ENCODE peak calls at places on chromosomes 12 and 14, in five cellular contexts. One of them, this sample, is unnamed.
A peak's percentile ranks its signal among the peaks of the same experiment; 100 is the strongest.

GRCh38 chr12:93060666-93061413 is 131.7 kb upstream of the EEA1 start:
- DNase-seq in adipocyte: peak; percentile 72
- DNase-seq in mesendoderm: peak; percentile 91
- DNase-seq in NT2/D1: no peak
- DNase-seq in IMR-90: peak; percentile 57
- DNase-seq in this sample: no peak

GRCh38 chr12:9064815-9065606 is 50.7 kb downstream of the A2M start:
- DNase-seq in NT2/D1: peak; percentile 90
- DNase-seq in IMR-90: no peak
- DNase-seq in mesendoderm: peak; percentile 91
- DNase-seq in adipocyte: peak; percentile 45
- DNase-seq in this sample: peak; percentile 33

GRCh38 chr12:116135209-116135930 is 142.1 kb downstream of the MED13L start:
- DNase-seq in NT2/D1: no peak
- DNase-seq in adipocyte: peak; percentile 59
- DNase-seq in mesendoderm: no peak
- DNase-seq in IMR-90: peak; percentile 83
- DNase-seq in this sample: peak; percentile 38

GRCh38 chr12:101919447-101919846 is 42.1 kb downstream of the DRAM1 start:
- DNase-seq in mesendoderm: no peak
- DNase-seq in NT2/D1: no peak
- DNase-seq in IMR-90: peak; percentile 51
- DNase-seq in adipocyte: no peak
- DNase-seq in this sample: no peak

GRCh38 chr14:58663494-58664111 is 25.8 kb downstream of the DACT1 start:
- DNase-seq in adipocyte: peak; percentile 65
- DNase-seq in NT2/D1: peak; percentile 65
- DNase-seq in mesendoderm: peak; percentile 98
- DNase-seq in IMR-90: peak; percentile 90
- DNase-seq in this sample: no peak

GRCh38 chr12:56020437-56021189 is at the start of gene IKZF4:
- DNase-seq in NT2/D1: no peak
- DNase-seq in adipocyte: peak; percentile 32
- DNase-seq in IMR-90: peak; percentile 48
- DNase-seq in mesendoderm: peak; percentile 89
- DNase-seq in this sample: no peak

GRCh38 chr12:115204957-115205754 is 521.2 kb upstream of the TBX3 start:
- DNase-seq in NT2/D1: no peak
- DNase-seq in IMR-90: peak; percentile 68
- DNase-seq in mesendoderm: peak; percentile 40
- DNase-seq in adipocyte: peak; percentile 22
- DNase-seq in this sample: no peak

GRCh38 chr14:100901391-100902183 is 1.9 kb downstream of the RTL1 start:
- DNase-seq in adipocyte: no peak
- DNase-seq in mesendoderm: no peak
- DNase-seq in NT2/D1: no peak
- DNase-seq in IMR-90: no peak
- DNase-seq in this sample: no peak

GRCh38 chr12:108701779-108702435 is 29.4 kb downstream of the CORO1C start:
- DNase-seq in mesendoderm: peak; percentile 82
- DNase-seq in IMR-90: peak; percentile 63
- DNase-seq in NT2/D1: no peak
- DNase-seq in adipocyte: no peak
- DNase-seq in this sample: no peak

GRCh38 chr12:68587448-68587873 is 23.2 kb upstream of the RAP1B start:
- DNase-seq in adipocyte: no peak
- DNase-seq in NT2/D1: no peak
- DNase-seq in mesendoderm: no peak
- DNase-seq in IMR-90: no peak
- DNase-seq in this sample: no peak

GRCh38 chr12:66627270-66627987 is 51.4 kb downstream of the GRIP1 start:
- DNase-seq in adipocyte: peak; percentile 3
- DNase-seq in NT2/D1: no peak
- DNase-seq in mesendoderm: no peak
- DNase-seq in IMR-90: no peak
- DNase-seq in this sample: no peak

GRCh38 chr12:121284551-121285390 is 11.7 kb downstream of the CAMKK2 start:
- DNase-seq in IMR-90: peak; percentile 19
- DNase-seq in NT2/D1: no peak
- DNase-seq in adipocyte: no peak
- DNase-seq in mesendoderm: no peak
- DNase-seq in this sample: no peak

GRCh38 chr12:113548467-113548866 is 76.8 kb upstream of the LHX5 start:
- DNase-seq in mesendoderm: no peak
- DNase-seq in NT2/D1: no peak
- DNase-seq in adipocyte: no peak
- DNase-seq in IMR-90: no peak
- DNase-seq in this sample: no peak

GRCh38 chr12:6038160-6038559 is 86.3 kb downstream of the VWF start:
- DNase-seq in mesendoderm: peak; percentile 94
- DNase-seq in NT2/D1: peak; percentile 100
- DNase-seq in IMR-90: peak; percentile 76
- DNase-seq in adipocyte: peak; percentile 56
- DNase-seq in this sample: peak; percentile 41

GRCh38 chr12:92784795-92785562 is 82.2 kb downstream of the PLEKHG7 start:
- DNase-seq in mesendoderm: peak; percentile 89
- DNase-seq in NT2/D1: peak; percentile 52
- DNase-seq in IMR-90: peak; percentile 79
- DNase-seq in adipocyte: peak; percentile 73
- DNase-seq in this sample: peak; percentile 52

GRCh38 chr14:26598081-26598671 is 343 bp upstream of the NOVA1 start:
- DNase-seq in NT2/D1: peak; percentile 82
- DNase-seq in IMR-90: peak; percentile 82
- DNase-seq in mesendoderm: peak; percentile 97
- DNase-seq in adipocyte: peak; percentile 93
- DNase-seq in this sample: no peak

GRCh38 chr12:110115675-110116074 is 8.5 kb upstream of the IFT81 start:
- DNase-seq in mesendoderm: no peak
- DNase-seq in NT2/D1: no peak
- DNase-seq in adipocyte: no peak
- DNase-seq in IMR-90: no peak
- DNase-seq in this sample: no peak

GRCh38 chr12:28872654-28873268 is 276.3 kb upstream of the FAR2 start:
- DNase-seq in IMR-90: peak; percentile 67
- DNase-seq in mesendoderm: peak; percentile 75
- DNase-seq in adipocyte: peak; percentile 76
- DNase-seq in NT2/D1: peak; percentile 90
- DNase-seq in this sample: peak; percentile 40

GRCh38 chr12:102891756-102892155 is 25.3 kb downstream of the PAH start:
- DNase-seq in mesendoderm: no peak
- DNase-seq in IMR-90: no peak
- DNase-seq in adipocyte: no peak
- DNase-seq in NT2/D1: peak; percentile 8
- DNase-seq in this sample: no peak

GRCh38 chr12:53011889-53012288 is 5.6 kb downstream of the EIF4B start:
- DNase-seq in adipocyte: no peak
- DNase-seq in mesendoderm: no peak
- DNase-seq in NT2/D1: no peak
- DNase-seq in IMR-90: no peak
- DNase-seq in this sample: no peak

GRCh38 chr12:53012928-53013327 is 6.7 kb downstream of the EIF4B start:
- DNase-seq in mesendoderm: no peak
- DNase-seq in adipocyte: no peak
- DNase-seq in NT2/D1: no peak
- DNase-seq in IMR-90: no peak
- DNase-seq in this sample: no peak

GRCh38 chr12:53014709-53015108 is 8.5 kb downstream of the EIF4B start:
- DNase-seq in NT2/D1: no peak
- DNase-seq in adipocyte: no peak
- DNase-seq in mesendoderm: no peak
- DNase-seq in IMR-90: no peak
- DNase-seq in this sample: no peak

GRCh38 chr12:53006810-53007742 is 820 bp downstream of the EIF4B start:
- DNase-seq in adipocyte: peak; percentile 85
- DNase-seq in mesendoderm: peak; percentile 91
- DNase-seq in IMR-90: peak; percentile 55
- DNase-seq in NT2/D1: peak; percentile 69
- DNase-seq in this sample: peak; percentile 59

DNA sequence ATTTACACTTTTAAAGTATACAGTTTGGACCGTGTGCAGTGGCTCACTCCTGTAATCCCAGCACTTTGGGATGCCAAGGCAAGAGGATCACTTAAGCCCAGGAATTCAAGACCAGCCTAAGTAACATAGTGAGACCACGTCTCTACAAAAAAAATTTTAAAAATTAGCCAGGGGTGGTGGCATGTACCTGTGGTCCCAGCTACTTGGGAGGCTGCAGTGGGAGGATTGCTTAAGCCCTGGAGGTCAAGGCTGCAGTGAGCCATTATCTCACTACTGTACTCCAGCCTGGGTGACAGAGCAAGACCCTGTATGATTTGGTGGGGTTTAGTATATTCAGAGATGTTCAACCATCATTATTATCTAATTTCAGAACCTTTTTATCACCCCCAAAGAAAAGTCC is 4.7 kb downstream of the EIF4B start:
- DNase-seq in adipocyte: no peak
- DNase-seq in NT2/D1: no peak
- DNase-seq in IMR-90: no peak
- DNase-seq in mesendoderm: no peak
- DNase-seq in this sample: no peak
- H3K9ac ChIP-seq in adipocyte: no peak overlapping the region
- H3K9ac ChIP-seq in NT2/D1: no peak overlapping the region
- H3K9ac ChIP-seq in IMR-90: no peak overlapping the region
- H3K9ac ChIP-seq in mesendoderm: no peak overlapping the region
- H3K9ac ChIP-seq in this sample: no peak overlapping the region

DNA sequence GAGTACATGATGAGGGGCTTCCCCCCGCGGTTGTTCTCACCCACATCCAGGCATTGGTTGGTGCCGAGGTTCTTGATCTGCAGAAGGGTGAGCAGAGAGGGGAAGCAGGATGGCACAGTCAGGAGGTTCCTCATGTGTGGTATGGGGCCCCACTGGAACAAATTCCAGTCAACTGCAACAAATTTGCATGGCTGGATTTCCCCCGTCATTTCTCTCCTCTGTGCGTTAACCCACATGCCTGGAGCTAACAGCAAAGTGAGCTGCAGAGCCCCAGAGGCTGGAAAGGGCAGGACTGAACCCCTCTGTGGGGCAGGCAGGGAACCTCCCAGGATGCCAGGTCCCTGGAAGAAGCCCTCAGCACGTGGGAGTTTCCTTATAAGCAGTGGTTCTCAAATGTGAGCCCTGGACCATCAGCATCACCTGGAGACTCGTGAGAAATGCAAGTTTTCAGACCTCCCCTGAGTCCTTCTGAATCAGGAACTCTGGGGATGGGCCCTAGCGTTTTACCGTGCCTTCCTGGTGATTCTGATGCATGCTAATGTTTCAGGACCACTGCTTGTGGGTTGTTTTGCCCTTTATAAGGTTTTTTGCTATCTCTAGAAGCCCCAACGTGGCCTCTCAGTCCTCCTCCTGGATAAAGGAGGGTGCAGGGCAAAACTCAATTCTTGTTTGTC is 11.0 kb upstream of the CELA1 start:
- DNase-seq in IMR-90: no peak
- DNase-seq in mesendoderm: no peak
- DNase-seq in NT2/D1: no peak
- DNase-seq in adipocyte: no peak
- DNase-seq in this sample: no peak
- H3K4me3 ChIP-seq in IMR-90: no peak overlapping the region
- H3K4me3 ChIP-seq in mesendoderm: no peak overlapping the region
- H3K4me3 ChIP-seq in NT2/D1: no peak overlapping the region
- H3K4me3 ChIP-seq in adipocyte: no peak overlapping the region
- H3K4me3 ChIP-seq in this sample: no peak overlapping the region

DNA sequence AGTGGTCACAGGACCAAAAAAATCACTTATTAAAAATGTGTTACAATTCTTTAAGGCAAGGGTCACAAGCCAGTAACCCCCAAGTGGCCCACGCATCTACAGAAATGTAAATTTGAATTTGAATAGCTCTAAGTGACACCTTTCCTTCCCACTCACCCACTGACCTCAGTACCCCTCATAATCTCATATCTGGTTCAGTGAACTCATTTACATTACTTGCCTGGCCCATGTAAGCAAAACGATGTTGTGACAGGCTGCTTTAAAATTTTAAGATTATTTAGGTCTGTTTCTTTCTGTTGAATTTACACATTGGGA is 27.4 kb downstream of the NELL2 start:
- DNase-seq in IMR-90: no peak
- DNase-seq in adipocyte: no peak
- DNase-seq in NT2/D1: no peak
- DNase-seq in mesendoderm: no peak
- DNase-seq in this sample: no peak
- H3K4me1 ChIP-seq in IMR-90: no peaks in the 10 kb centered on the region
- H3K4me1 ChIP-seq in adipocyte: peaks cover 12% of the 10 kb centered on the region
- H3K4me1 ChIP-seq in NT2/D1: no peaks in the 10 kb centered on the region
- H3K4me1 ChIP-seq in mesendoderm: no peaks in the 10 kb centered on the region
- H3K4me1 ChIP-seq in this sample: peaks cover 3% of the 10 kb centered on the region

GRCh38 chr14:70333289-70333688 is 26.2 kb downstream of the COX16 start:
- DNase-seq in NT2/D1: no peak
- DNase-seq in mesendoderm: no peak
- DNase-seq in IMR-90: no peak
- DNase-seq in adipocyte: no peak
- DNase-seq in this sample: no peak
- H3K9ac ChIP-seq in NT2/D1: no peak overlapping the region
- H3K9ac ChIP-seq in mesendoderm: no peak overlapping the region
- H3K9ac ChIP-seq in IMR-90: no peak overlapping the region
- H3K9ac ChIP-seq in adipocyte: no peak overlapping the region
- H3K9ac ChIP-seq in this sample: no peak overlapping the region

GRCh38 chr12:119157528-119157927 is 21.2 kb upstream of the HSPB8 start:
- DNase-seq in adipocyte: no peak
- DNase-seq in NT2/D1: no peak
- DNase-seq in IMR-90: no peak
- DNase-seq in mesendoderm: no peak
- DNase-seq in this sample: no peak
- H3K4me3 ChIP-seq in adipocyte: no peak overlapping the region
- H3K4me3 ChIP-seq in NT2/D1: no peak overlapping the region
- H3K4me3 ChIP-seq in IMR-90: no peak overlapping the region
- H3K4me3 ChIP-seq in mesendoderm: no peak overlapping the region
- H3K4me3 ChIP-seq in this sample: no peak overlapping the region

GRCh38 chr12:42450248-42450647 is 124.3 kb downstream of the PPHLN1 start:
- DNase-seq in NT2/D1: no peak
- DNase-seq in IMR-90: peak; percentile 46
- DNase-seq in adipocyte: no peak
- DNase-seq in mesendoderm: no peak
- DNase-seq in this sample: no peak
- H3K4me1 ChIP-seq in NT2/D1: peaks cover 3% of the 10 kb centered on the region
- H3K4me1 ChIP-seq in IMR-90: no peaks in the 10 kb centered on the region
- H3K4me1 ChIP-seq in adipocyte: peaks cover 9% of the 10 kb centered on the region
- H3K4me1 ChIP-seq in mesendoderm: peaks cover 5% of the 10 kb centered on the region
- H3K4me1 ChIP-seq in this sample: no peaks in the 10 kb centered on the region

GRCh38 chr14:24071836-24072420 is 566 bp downstream of the CPNE6 start:
- DNase-seq in IMR-90: no peak
- DNase-seq in mesendoderm: no peak
- DNase-seq in adipocyte: no peak
- DNase-seq in NT2/D1: no peak
- DNase-seq in this sample: no peak
- H3K9ac ChIP-seq in IMR-90: no peak overlapping the region
- H3K9ac ChIP-seq in mesendoderm: no peak overlapping the region
- H3K9ac ChIP-seq in adipocyte: no peak overlapping the region
- H3K9ac ChIP-seq in NT2/D1: no peak overlapping the region
- H3K9ac ChIP-seq in this sample: no peak overlapping the region

This sample was measured in keratinocyte.